ENCODE peak calls at places on chromosome 18, in four cellular contexts. Z is lung, N is WTC11, H is GM10248. F is an unnamed sample.

GRCh38 chr18:40608220-40608619 is 1346.8 kb upstream of the PIK3C3 start:
- DNase-seq in Z (no peak), N (no peak), H (no peak), F (no peak)

GRCh38 chr18:56327171-56327885 is 311.1 kb downstream of the TXNL1 start:
- DNase-seq in Z (no peak), N (no peak), H (no peak), F (no peak)

GRCh38 chr18:48785091-48785614 is 165.6 kb downstream of the SMAD7 start:
- DNase-seq in Z (no peak), N (no peak), H (peak), F (peak)

GRCh38 chr18:72878561-72878960 is 10.8 kb upstream of the NETO1 start:
- DNase-seq in Z (no peak), N (no peak), H (no peak), F (no peak)

GRCh38 chr18:13159579-13159978 is 59.0 kb upstream of the LDLRAD4 start:
- DNase-seq in Z (no peak), N (no peak), H (peak), F (peak)

GRCh38 chr18:63178526-63178880 is 141.1 kb downstream of the BCL2 start:
- DNase-seq in Z (no peak), N (no peak), H (no peak), F (no peak)

GRCh38 chr18:527136-527535 is 26.6 kb upstream of the COLEC12 start:
- DNase-seq in Z (no peak), N (no peak), H (no peak), F (no peak)

GRCh38 chr18:10245517-10246175 is 208.8 kb upstream of the APCDD1 start:
- DNase-seq in Z (no peak), N (no peak), H (no peak), F (no peak)

GRCh38 chr18:48859311-48860275 is 91.2 kb downstream of the SMAD7 start:
- DNase-seq in Z (no peak), N (peak), H (no peak), F (no peak)

GRCh38 chr18:4750392-4751346 is 295.6 kb upstream of the DLGAP1 start:
- DNase-seq in Z (no peak), N (no peak), H (no peak), F (no peak)

GRCh38 chr18:79614211-79615028 is 65.2 kb upstream of the CTDP1 start:
- DNase-seq in Z (no peak), N (no peak), H (no peak), F (no peak)

GRCh38 chr18:11676867-11677266 is 12.2 kb upstream of the GNAL start:
- DNase-seq in Z (no peak), N (no peak), H (no peak), F (no peak)

GRCh38 chr18:657311-657997 is at the start of gene TYMS:
- DNase-seq in Z (no peak), N (peak), H (peak), F (peak)

DNA sequence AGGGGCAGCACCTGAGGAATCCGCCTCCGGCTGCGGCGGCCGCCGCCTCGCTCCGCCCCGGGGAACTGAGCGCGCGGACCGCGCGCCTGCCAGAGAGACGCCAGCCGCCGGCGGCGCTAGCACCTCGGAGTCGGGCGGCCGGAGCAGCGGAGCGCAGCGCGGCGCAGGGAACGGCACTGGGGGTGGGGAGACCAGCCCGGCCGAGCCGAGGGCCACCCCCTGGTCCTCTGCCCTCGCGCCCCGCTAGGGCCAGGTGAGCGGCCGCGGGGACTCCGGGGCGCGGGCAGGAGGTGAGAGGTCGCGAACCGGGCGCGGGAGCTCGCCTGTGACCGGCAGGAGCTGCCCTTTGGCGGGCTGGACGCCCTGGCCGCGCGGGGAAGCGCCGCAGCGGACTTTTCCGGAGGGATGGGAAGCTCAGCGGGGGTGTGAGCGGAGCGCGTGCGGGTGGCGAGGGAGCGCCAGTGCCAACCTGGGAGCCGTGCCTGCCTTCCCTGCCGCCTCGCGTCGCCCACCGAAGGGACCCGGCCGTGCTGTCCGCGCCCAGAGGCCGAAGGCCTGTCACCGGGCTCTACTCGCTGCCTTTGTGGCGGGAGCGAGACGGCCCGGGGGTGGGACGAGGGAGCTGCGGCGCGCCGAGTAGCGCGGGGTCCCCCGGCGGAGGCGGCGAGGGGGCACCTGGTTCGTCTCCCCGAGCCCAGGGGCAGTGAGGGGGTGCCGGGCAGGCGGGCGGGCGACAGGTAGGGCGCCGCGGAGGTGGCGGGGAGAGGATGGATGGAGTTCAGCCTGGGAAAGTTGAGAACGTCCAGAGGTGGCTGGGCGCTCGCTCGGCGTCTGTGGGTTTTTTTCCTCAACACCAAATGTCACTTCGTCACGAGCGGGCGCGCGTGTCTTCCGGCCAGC is at the start of gene GREB1L:
- DNase-seq in Z (no peak), N (peak), H (peak), F (peak)
- TF ChIP-seq CTCF in Z (no peak), N (no peak), H (no peak), F (no peak)

GRCh38 chr18:77709107-77709506 is 459.5 kb downstream of the GALR1 start:
- DNase-seq in Z (no peak), N (no peak), H (no peak), F (no peak)

GRCh38 chr18:77716282-77716681 is 466.6 kb downstream of the GALR1 start:
- DNase-seq in Z (no peak), N (no peak), H (no peak), F (no peak)

GRCh38 chr18:77714716-77715115 is 465.1 kb downstream of the GALR1 start:
- DNase-seq in Z (no peak), N (no peak), H (no peak), F (no peak)

GRCh38 chr18:77705301-77705700 is 455.7 kb downstream of the GALR1 start:
- DNase-seq in Z (no peak), N (no peak), H (no peak), F (no peak)

GRCh38 chr18:77711096-77711495 is 461.4 kb downstream of the GALR1 start:
- DNase-seq in Z (no peak), N (no peak), H (no peak), F (no peak)
- TF ChIP-seq CTCF in Z (no peak), N (no peak), H (no peak), F (peak)

GRCh38 chr18:23236876-23237468 is 101.7 kb downstream of the CABLES1 start:
- DNase-seq in Z (no peak), N (no peak), H (no peak), F (no peak)

GRCh38 chr18:23239350-23239692 is 104.0 kb downstream of the CABLES1 start:
- DNase-seq in Z (no peak), N (no peak), H (no peak), F (no peak)

GRCh38 chr18:23238651-23239349 is 103.5 kb downstream of the CABLES1 start:
- DNase-seq in Z (no peak), N (no peak), H (no peak), F (no peak)

GRCh38 chr18:23238152-23238531 is 102.9 kb downstream of the CABLES1 start:
- DNase-seq in Z (peak), N (no peak), H (no peak), F (no peak)

DNA sequence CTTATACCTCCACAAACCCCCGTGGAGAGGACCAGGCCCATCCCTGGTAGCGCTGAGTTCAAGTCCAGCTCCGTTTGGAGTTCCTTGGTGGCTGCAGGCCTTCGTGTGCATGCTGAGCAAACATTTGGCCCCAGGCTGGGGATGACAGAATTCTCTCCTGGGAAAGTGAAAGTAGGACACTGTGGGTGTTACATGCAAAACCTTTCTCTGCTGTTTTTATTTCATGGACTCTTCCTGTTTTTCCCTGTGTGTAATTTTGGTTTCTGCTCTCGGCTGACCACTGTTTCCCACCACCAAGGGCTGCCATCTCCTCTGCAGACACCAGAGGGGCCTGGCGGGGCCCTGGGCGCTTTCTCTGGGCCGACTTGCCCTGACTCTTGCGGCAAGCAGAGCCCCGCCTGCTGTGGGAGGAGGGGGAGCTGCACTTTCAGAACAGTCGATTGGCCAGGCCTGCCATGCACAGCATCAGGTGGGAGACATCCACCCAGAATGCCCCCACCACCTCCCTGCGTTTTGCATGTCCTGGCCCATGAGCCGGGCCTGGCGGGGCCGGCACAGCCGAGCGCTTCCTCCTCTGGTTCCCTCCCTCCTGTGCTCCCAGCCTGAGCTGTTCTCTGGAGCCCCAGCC is 102.4 kb downstream of the CABLES1 start:
- DNase-seq in Z (peak), N (peak), H (peak), F (peak)
- TF ChIP-seq CTCF in Z (no peak), N (no peak), H (peak), F (peak)

DNA sequence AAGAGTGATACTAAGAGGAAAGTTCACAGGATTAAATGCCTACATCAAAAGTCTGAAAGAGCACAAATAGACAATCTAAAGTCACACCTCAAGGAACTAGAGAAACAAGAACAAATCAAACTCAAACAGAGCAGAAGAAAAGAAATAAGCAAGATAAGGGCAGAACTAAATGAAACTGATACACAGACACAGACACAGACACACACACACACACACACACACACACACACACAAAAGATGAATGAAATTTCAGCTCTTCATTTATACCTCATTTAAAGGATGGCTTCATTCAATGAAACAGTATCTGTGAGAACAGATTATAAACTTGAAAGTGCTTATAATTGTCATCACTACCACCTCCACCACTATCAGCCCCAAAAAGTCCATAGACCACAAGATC is 428.9 kb downstream of the MBD2 start:
- DNase-seq in Z (no peak), N (no peak), H (no peak), F (no peak)
- TF ChIP-seq CTCF in Z (no peak), N (no peak), H (no peak), F (no peak)

GRCh38 chr18:25465152-25465790 is 113.3 kb upstream of the ZNF521 start:
- DNase-seq in Z (no peak), N (no peak), H (no peak), F (no peak)
- TF ChIP-seq CTCF in Z (no peak), N (no peak), H (no peak), F (no peak)

GRCh38 chr18:76495435-76496199 is 575 bp upstream of the ZNF516 start:
- DNase-seq in Z (no peak), N (peak), H (no peak), F (peak)
- TF ChIP-seq CTCF in Z (no peak), N (no peak), H (no peak), F (no peak)

F was measured in GM13977.